ENCODE peak calls at places on chromosomes 7 and 10, in seven cellular contexts. P is neuronal stem cell, S is IMR-90, U is H1, V is trophoblast cell, K is mesenchymal stem cell, J is H9. C is an unnamed sample.

GRCh38 chr10:7084255-7085005 is 326.4 kb downstream of the SFMBT2 start:
- DNase-seq in P (no peak), S (peak), U (no peak), V (no peak), K (peak), J (no peak), C (no peak)

GRCh38 chr7:8762803-8763202 is 329.4 kb downstream of the NXPH1 start:
- DNase-seq in P (no peak), S (no peak), U (no peak), V (no peak), K (no peak), J (no peak), C (no peak)

GRCh38 chr7:15780271-15780670 is 93.8 kb upstream of the MEOX2 start:
- DNase-seq in P (no peak), S (peak), U (no peak), V (peak), K (peak), J (no peak), C (peak)

GRCh38 chr10:546971-547590 is 142.4 kb downstream of the DIP2C start:
- DNase-seq in P (peak), S (peak), U (no peak), V (peak), K (peak), J (no peak), C (peak)

GRCh38 chr10:59234814-59235429 is 58.5 kb downstream of the PHYHIPL start:
- DNase-seq in P (no peak), S (peak), U (no peak), V (peak), K (peak), J (no peak), C (peak)

GRCh38 chr7:95974108-95974507 is 201.8 kb downstream of the DYNC1I1 start:
- DNase-seq in P (no peak), S (no peak), U (no peak), V (no peak), K (no peak), J (no peak), C (no peak)

GRCh38 chr7:32489788-32490126 is 423 bp downstream of the LSM5 start:
- DNase-seq in P (no peak), S (no peak), U (no peak), V (no peak), K (no peak), J (no peak), C (no peak)

GRCh38 chr10:123367181-123367580 is 213.0 kb downstream of the BUB3 start:
- DNase-seq in P (no peak), S (no peak), U (no peak), V (no peak), K (no peak), J (no peak), C (no peak)

GRCh38 chr7:126973066-126973465 is 279.7 kb downstream of the GRM8 start:
- DNase-seq in P (no peak), S (no peak), U (no peak), V (no peak), K (no peak), J (no peak), C (no peak)

GRCh38 chr10:113520606-113521481 is 32.0 kb upstream of the HABP2 start:
- DNase-seq in P (peak), S (peak), U (no peak), V (peak), K (peak), J (peak), C (peak)

GRCh38 chr7:105277341-105277740 is 111.4 kb downstream of the SRPK2 start:
- DNase-seq in P (no peak), S (peak), U (no peak), V (no peak), K (no peak), J (no peak), C (no peak)

GRCh38 chr7:115719963-115720362 is 310.6 kb downstream of the TFEC start:
- DNase-seq in P (no peak), S (no peak), U (no peak), V (no peak), K (no peak), J (no peak), C (no peak)

GRCh38 chr7:88169717-88170320 is 50.0 kb downstream of the SRI start:
- DNase-seq in P (no peak), S (peak), U (no peak), V (peak), K (peak), J (no peak), C (no peak)

GRCh38 chr7:880450-880849 is 4.1 kb downstream of the GET4 start:
- DNase-seq in P (no peak), S (no peak), U (no peak), V (no peak), K (no peak), J (no peak), C (no peak)

GRCh38 chr10:17074548-17074860 is 55.1 kb downstream of the CUBN start:
- DNase-seq in P (no peak), S (peak), U (no peak), V (peak), K (no peak), J (no peak), C (no peak)

GRCh38 chr7:97018775-97019535 is 5.7 kb downstream of the DLX5 start:
- DNase-seq in P (peak), S (no peak), U (no peak), V (peak), K (no peak), J (no peak), C (peak)

GRCh38 chr7:101624246-101625000 is 4.7 kb downstream of the MYL10 start:
- DNase-seq in P (no peak), S (no peak), U (no peak), V (peak), K (no peak), J (peak), C (peak)

GRCh38 chr10:36021096-36021495 is 379.0 kb upstream of the FZD8 start:
- DNase-seq in P (no peak), S (no peak), U (no peak), V (peak), K (no peak), J (no peak), C (peak)

GRCh38 chr10:6603142-6604125 is 23.4 kb upstream of the PRKCQ start:
- DNase-seq in P (no peak), S (no peak), U (no peak), V (peak), K (no peak), J (no peak), C (no peak)

GRCh38 chr7:127677433-127678230 is 25.6 kb downstream of the SND1 start:
- DNase-seq in P (no peak), S (no peak), U (no peak), V (no peak), K (no peak), J (no peak), C (no peak)

GRCh38 chr7:38463277-38464224 is 167.6 kb downstream of the AMPH start:
- DNase-seq in P (no peak), S (peak), U (no peak), V (peak), K (peak), J (no peak), C (no peak)

GRCh38 chr10:6401562-6402348 is 178.3 kb downstream of the PRKCQ start:
- DNase-seq in P (peak), S (peak), U (peak), V (peak), K (peak), J (peak), C (peak)

GRCh38 chr10:59099536-59099935 is 76.9 kb upstream of the PHYHIPL start:
- DNase-seq in P (no peak), S (no peak), U (no peak), V (no peak), K (no peak), J (no peak), C (no peak)

GRCh38 chr7:77680266-77680665 is 16.0 kb upstream of the RSBN1L start:
- DNase-seq in P (no peak), S (peak), U (no peak), V (no peak), K (no peak), J (no peak), C (no peak)

GRCh38 chr10:63055705-63056104 is 77.4 kb upstream of the NRBF2 start:
- DNase-seq in P (no peak), S (no peak), U (no peak), V (no peak), K (no peak), J (no peak), C (no peak)

GRCh38 chr10:87060280-87060928 is 34.2 kb downstream of the GLUD1 start:
- DNase-seq in P (no peak), S (no peak), U (no peak), V (no peak), K (no peak), J (no peak), C (no peak)

GRCh38 chr10:101767966-101768790 is 7.7 kb downstream of the FGF8 start:
- DNase-seq in P (no peak), S (no peak), U (no peak), V (no peak), K (no peak), J (no peak), C (no peak)

GRCh38 chr7:75650062-75650461 is 88.7 kb downstream of the HIP1 start:
- DNase-seq in P (no peak), S (no peak), U (no peak), V (no peak), K (peak), J (peak), C (peak)

DNA sequence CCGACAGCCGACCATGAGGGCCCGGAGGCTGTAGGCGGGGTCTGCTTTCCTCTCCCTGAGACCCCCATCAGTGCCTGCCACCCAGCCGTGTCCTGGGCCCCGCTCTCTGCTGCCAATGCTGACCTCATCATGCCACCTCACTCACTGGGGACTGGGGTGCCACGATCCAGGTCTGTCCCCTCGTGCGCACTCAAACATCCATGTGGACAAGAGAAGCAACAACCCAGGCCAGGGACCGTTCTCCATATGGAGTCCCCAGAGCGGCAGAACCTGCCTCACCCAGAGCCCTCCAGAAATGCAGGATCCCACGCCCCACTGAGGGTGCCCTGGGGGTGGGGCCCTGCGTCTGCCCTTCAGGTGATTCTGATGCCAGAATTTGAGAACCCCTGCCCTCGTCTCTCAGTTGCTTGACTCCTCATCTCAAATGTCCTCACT is 210.0 kb upstream of the PPP2R2D start:
- DNase-seq in P (no peak), S (no peak), U (no peak), V (no peak), K (no peak), J (no peak), C (no peak)
- H3K4ac ChIP-seq in P (no peak), S (no peak), U (no peak), V (no peak), K (no peak), J (no peak), C (no peak)

DNA sequence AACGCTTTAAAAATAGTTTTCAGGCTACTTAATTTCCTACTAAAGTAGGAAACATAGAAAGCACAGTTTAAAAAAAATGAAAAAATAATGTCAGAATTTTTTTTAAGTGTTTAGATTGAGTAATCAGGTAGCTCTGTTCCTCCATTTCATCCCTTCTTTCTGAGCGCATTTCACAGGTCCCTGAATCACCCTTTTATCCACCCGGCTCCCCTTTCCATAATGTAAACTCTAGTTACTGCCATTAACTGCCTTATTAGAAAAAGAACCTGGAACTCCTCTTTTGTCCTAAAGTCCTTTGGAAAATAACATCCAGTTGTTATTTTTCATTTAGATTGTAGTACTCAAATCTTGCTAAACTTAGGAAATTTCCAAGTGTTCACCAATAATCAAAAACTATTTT is 5.8 kb downstream of the KCND2 start:
- DNase-seq in P (no peak), S (no peak), U (no peak), V (no peak), K (no peak), J (no peak), C (no peak)
- H3K18ac ChIP-seq in P (no peak), S (no peak), U (no peak), V (no peak), K (no peak), J (no peak), C (no peak)

GRCh38 chr7:27346531-27347260 is 104.1 kb downstream of the EVX1 start:
- DNase-seq in P (no peak), S (peak), U (no peak), V (peak), K (peak), J (peak), C (peak)

GRCh38 chr7:27347261-27347610 is 104.6 kb downstream of the EVX1 start:
- DNase-seq in P (no peak), S (no peak), U (no peak), V (peak), K (no peak), J (no peak), C (peak)

GRCh38 chr7:27351786-27352185 is 109.2 kb downstream of the EVX1 start:
- DNase-seq in P (no peak), S (no peak), U (no peak), V (no peak), K (no peak), J (no peak), C (no peak)

GRCh38 chr7:27349621-27350020 is 107.0 kb downstream of the EVX1 start:
- DNase-seq in P (no peak), S (no peak), U (no peak), V (peak), K (no peak), J (no peak), C (no peak)

DNA sequence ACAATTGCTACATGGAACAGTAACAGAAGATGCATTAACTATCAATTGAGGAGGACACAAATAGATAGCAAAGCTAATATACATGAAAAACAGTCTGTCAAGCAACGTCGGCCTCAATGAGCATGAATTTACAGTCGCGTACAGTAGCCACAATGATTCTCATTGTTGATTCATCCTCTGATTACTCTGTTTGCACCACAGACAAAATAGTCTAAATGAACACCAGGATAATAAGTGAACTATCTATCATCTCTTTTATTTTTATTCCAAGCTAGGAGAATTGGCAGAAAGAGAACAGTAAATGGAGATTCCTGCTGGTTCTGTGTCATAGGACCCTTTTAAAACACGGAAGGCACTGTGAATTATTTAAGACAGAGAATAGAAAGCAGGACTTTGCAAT is 108.5 kb downstream of the EVX1 start:
- DNase-seq in P (no peak), S (no peak), U (no peak), V (no peak), K (no peak), J (no peak), C (no peak)
- H3K4ac ChIP-seq in P (no peak), S (no peak), U (no peak), V (no peak), K (no peak), J (no peak), C (no peak)

GRCh38 chr7:47938574-47939165 is 9.6 kb downstream of the PKD1L1 start:
- DNase-seq in P (no peak), S (no peak), U (no peak), V (no peak), K (no peak), J (no peak), C (peak)

GRCh38 chr7:47935336-47935735 is 12.9 kb downstream of the PKD1L1 start:
- DNase-seq in P (no peak), S (no peak), U (no peak), V (no peak), K (no peak), J (no peak), C (no peak)

GRCh38 chr7:47937711-47938573 is 10.3 kb downstream of the PKD1L1 start:
- DNase-seq in P (no peak), S (no peak), U (no peak), V (no peak), K (no peak), J (no peak), C (no peak)

GRCh38 chr7:47936323-47936722 is 11.9 kb downstream of the PKD1L1 start:
- DNase-seq in P (no peak), S (no peak), U (no peak), V (peak), K (no peak), J (no peak), C (no peak)

GRCh38 chr7:47937065-47937687 is 11.1 kb downstream of the PKD1L1 start:
- DNase-seq in P (no peak), S (no peak), U (no peak), V (no peak), K (no peak), J (no peak), C (no peak)
- H3K18ac ChIP-seq in P (peak), S (no peak), U (no peak), V (no peak), K (no peak), J (no peak), C (no peak)

GRCh38 chr10:26505491-26505890 is 67.3 kb downstream of the APBB1IP start:
- DNase-seq in P (no peak), S (no peak), U (no peak), V (no peak), K (no peak), J (no peak), C (no peak)
- H3K4ac ChIP-seq in P (no peak), S (no peak), U (no peak), V (no peak), K (no peak), J (no peak), C (no peak)

GRCh38 chr7:50608196-50608906 is 43.1 kb upstream of the DDC start:
- DNase-seq in P (no peak), S (no peak), U (no peak), V (peak), K (peak), J (no peak), C (no peak)
- H3K18ac ChIP-seq in P (no peak), S (no peak), U (no peak), V (no peak), K (no peak), J (no peak), C (no peak)

GRCh38 chr10:124600051-124600880 is 138.6 kb downstream of the LHPP start:
- DNase-seq in P (no peak), S (no peak), U (no peak), V (no peak), K (no peak), J (no peak), C (no peak)

GRCh38 chr10:124602646-124603365 is 141.2 kb downstream of the LHPP start:
- DNase-seq in P (no peak), S (no peak), U (no peak), V (no peak), K (no peak), J (no peak), C (no peak)

GRCh38 chr10:124601016-124601415 is 139.4 kb downstream of the LHPP start:
- DNase-seq in P (no peak), S (no peak), U (no peak), V (no peak), K (no peak), J (no peak), C (no peak)

GRCh38 chr10:124602121-124602561 is 140.5 kb downstream of the LHPP start:
- DNase-seq in P (no peak), S (no peak), U (no peak), V (no peak), K (no peak), J (no peak), C (no peak)

GRCh38 chr10:124601431-124602120 is 140.0 kb downstream of the LHPP start:
- DNase-seq in P (no peak), S (no peak), U (no peak), V (no peak), K (no peak), J (no peak), C (no peak)
- H3K4ac ChIP-seq in P (no peak), S (no peak), U (no peak), V (no peak), K (peak), J (no peak), C (no peak)

DNA sequence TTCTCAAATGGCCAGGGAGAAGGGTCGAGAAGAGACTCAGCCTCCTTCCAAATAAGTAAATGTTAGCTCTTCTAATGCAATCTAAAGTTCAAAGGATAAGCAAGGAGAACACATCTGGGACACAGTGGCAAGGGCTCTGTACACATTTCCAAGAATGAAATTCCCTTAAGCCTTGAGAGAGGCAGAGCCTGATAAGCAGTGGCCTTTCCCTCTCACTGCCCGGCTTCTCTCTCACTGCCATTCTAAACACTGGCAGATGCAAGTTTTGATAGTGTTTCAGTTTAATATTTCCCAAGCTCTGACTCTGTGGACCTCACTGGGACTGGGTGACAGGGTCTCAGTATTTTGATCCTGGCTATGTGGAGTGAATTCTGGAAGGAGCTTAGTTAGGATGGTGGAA is 35.1 kb upstream of the EXOC4 start:
- DNase-seq in P (no peak), S (no peak), U (no peak), V (no peak), K (no peak), J (no peak), C (no peak)
- H3K18ac ChIP-seq in P (no peak), S (no peak), U (no peak), V (no peak), K (no peak), J (no peak), C (no peak)

GRCh38 chr10:11002485-11002884 is 15.2 kb upstream of the CELF2 start:
- DNase-seq in P (no peak), S (no peak), U (no peak), V (no peak), K (no peak), J (no peak), C (no peak)
- H3K4ac ChIP-seq in P (no peak), S (no peak), U (no peak), V (no peak), K (no peak), J (no peak), C (no peak)

DNA sequence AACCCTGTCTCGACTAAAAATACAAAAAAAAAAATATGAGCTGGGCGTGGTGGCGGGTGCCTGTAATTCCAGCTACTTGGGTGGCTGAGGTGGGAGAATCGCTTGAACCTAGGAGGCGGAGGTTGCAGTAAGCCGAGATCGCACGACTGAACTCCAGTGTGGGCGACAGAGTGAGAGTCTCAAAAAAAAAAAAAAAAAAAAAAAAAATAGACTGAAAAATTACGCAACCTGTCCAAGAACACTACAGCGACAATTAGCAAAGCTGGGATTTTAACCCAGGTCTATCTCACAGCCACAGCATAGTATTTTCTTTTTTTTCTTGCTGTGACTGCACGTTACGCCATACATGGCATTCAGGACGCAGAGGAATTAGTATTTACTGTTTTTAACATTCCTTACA is 1.1 kb upstream of the RABGEF1 start:
- DNase-seq in P (no peak), S (no peak), U (no peak), V (peak), K (peak), J (no peak), C (no peak)
- H3K18ac ChIP-seq in P (no peak), S (no peak), U (no peak), V (no peak), K (no peak), J (no peak), C (no peak)